ENCODE peak calls at places on chromosomes 2 and 18, in five cellular contexts. L is lower lobe of right lung, A is tibial artery, G is A549, W is tibial nerve. T is an unnamed sample.
A peak's percentile ranks its signal among the peaks of the same experiment; 100 is the strongest.

GRCh38 chr2:155035246-155035645 is 336.8 kb downstream of the KCNJ3 start:
- DNase-seq in G (no peak), A (no peak), L (no peak), W (no peak), T (no peak)

GRCh38 chr18:62877448-62878221 is 162.3 kb downstream of the PHLPP1 start:
- DNase-seq in W (no peak), A (no peak), L (no peak), G (no peak), T (peak; percentile 29)

GRCh38 chr18:10170375-10170774 is 256.6 kb downstream of the VAPA start:
- DNase-seq in A (no peak), G (no peak), W (no peak), L (no peak), T (no peak)

GRCh38 chr2:212392544-212392943 is 146.1 kb downstream of the ERBB4 start:
- DNase-seq in A (no peak), G (no peak), L (no peak), W (no peak), T (no peak)

GRCh38 chr2:149058936-149059335 is 20.4 kb downstream of the LYPD6B start:
- DNase-seq in L (no peak), A (no peak), G (no peak), W (no peak), T (no peak)

GRCh38 chr2:54310314-54310713 is 54.3 kb upstream of the TSPYL6 start:
- DNase-seq in W (no peak), L (no peak), G (no peak), A (no peak), T (peak; percentile 25)

GRCh38 chr2:143936758-143937562 is 583.0 kb downstream of the ZEB2 start:
- DNase-seq in G (no peak), L (peak; percentile 47), W (no peak), A (peak; percentile 27), T (no peak)

GRCh38 chr2:38982497-38982896 is 92.8 kb downstream of the ARHGEF33 start:
- DNase-seq in W (no peak), A (no peak), L (no peak), G (no peak), T (no peak)

GRCh38 chr2:20613342-20613916 is 37.5 kb downstream of the HS1BP3 start:
- DNase-seq in W (no peak), L (peak; percentile 34), G (no peak), A (no peak), T (no peak)

GRCh38 chr2:71605173-71605641 is 151.8 kb downstream of the DYSF start:
- DNase-seq in L (peak; percentile 11), A (peak; percentile 14), W (no peak), G (no peak), T (no peak)

GRCh38 chr18:72342933-72343332 is 201.2 kb downstream of the CBLN2 start:
- DNase-seq in G (no peak), A (no peak), L (no peak), W (no peak), T (no peak)

GRCh38 chr2:127901339-127902072 is 15.8 kb upstream of the AMMECR1L start:
- DNase-seq in G (no peak), W (peak; percentile 13), A (peak; percentile 64), L (no peak), T (no peak)

GRCh38 chr2:70907130-70907756 is 28.5 kb upstream of the ATP6V1B1 start:
- DNase-seq in W (no peak), L (no peak), A (no peak), G (no peak), T (no peak)

GRCh38 chr2:55168221-55169154 is 63.6 kb downstream of the CLHC1 start:
- DNase-seq in L (no peak), W (peak; percentile 80), A (peak; percentile 81), G (peak; percentile 69), T (no peak)

GRCh38 chr2:236718207-236718992 is 148.8 kb downstream of the ACKR3 start:
- DNase-seq in A (no peak), L (no peak), W (no peak), G (no peak), T (no peak)

GRCh38 chr18:74595425-74595824 is 2.2 kb upstream of the ZNF407 start:
- DNase-seq in W (no peak), A (no peak), G (no peak), L (no peak), T (no peak)

GRCh38 chr2:236507393-236508085 is 62.1 kb upstream of the ACKR3 start:
- DNase-seq in W (no peak), G (no peak), L (peak; percentile 79), A (peak; percentile 29), T (no peak)

GRCh38 chr2:184611221-184612085 is 13.1 kb downstream of the ZNF804A start:
- DNase-seq in L (no peak), A (no peak), W (no peak), G (no peak), T (no peak)

GRCh38 chr2:24049485-24050021 is at the start of gene FKBP1B:
- DNase-seq in G (peak; percentile 40), A (peak; percentile 41), L (peak; percentile 71), W (peak; percentile 9), T (no peak)

GRCh38 chr2:156765043-156765442 is 328.9 kb downstream of the GPD2 start:
- DNase-seq in W (no peak), L (no peak), G (no peak), A (no peak), T (no peak)

GRCh38 chr2:118510807-118511206 is 336.6 kb downstream of the EN1 start:
- DNase-seq in G (no peak), A (no peak), W (no peak), L (no peak), T (no peak)

GRCh38 chr2:202680512-202680911 is 45.7 kb downstream of the FAM117B start:
- DNase-seq in W (no peak), G (no peak), A (no peak), L (no peak), T (no peak)

GRCh38 chr18:75362435-75362834 is 65.1 kb downstream of the SMIM21 start:
- DNase-seq in L (no peak), G (no peak), A (no peak), W (no peak), T (no peak)

DNA sequence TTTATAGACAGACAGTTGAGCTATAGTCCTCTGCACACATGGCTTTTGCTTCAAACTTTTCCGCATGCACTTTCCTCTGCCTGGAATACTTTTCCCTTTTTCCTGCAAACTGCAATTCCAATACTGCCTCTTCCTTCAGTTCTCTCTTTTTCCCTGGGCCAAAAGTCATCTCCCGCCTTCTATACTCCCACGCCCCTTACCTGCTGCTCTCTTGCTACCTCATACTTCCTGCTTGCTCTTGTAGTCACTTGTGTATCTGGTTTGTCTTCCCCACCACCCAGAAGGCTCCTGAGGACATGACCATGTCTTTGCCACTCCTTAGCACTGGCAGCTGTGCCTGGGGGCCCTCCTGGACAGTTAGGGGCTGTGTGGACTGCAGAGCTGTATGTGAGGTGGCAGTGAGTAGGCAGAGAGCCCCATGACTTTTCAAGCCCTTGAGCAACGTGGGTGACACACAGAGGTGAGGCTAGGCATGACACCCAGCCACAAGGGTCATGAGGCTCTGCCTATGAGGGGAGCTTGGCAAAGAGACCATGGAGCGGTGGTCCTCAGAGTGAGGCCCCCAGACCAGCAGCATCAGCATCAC is 23.2 kb downstream of the SPEG start:
- DNase-seq in L (no peak), W (no peak), G (no peak), A (no peak), T (no peak)
- TF ChIP-seq CTCF in L (peak; percentile 13), W (no peak), G (no peak), A (no peak), T (peak; percentile 11)

DNA sequence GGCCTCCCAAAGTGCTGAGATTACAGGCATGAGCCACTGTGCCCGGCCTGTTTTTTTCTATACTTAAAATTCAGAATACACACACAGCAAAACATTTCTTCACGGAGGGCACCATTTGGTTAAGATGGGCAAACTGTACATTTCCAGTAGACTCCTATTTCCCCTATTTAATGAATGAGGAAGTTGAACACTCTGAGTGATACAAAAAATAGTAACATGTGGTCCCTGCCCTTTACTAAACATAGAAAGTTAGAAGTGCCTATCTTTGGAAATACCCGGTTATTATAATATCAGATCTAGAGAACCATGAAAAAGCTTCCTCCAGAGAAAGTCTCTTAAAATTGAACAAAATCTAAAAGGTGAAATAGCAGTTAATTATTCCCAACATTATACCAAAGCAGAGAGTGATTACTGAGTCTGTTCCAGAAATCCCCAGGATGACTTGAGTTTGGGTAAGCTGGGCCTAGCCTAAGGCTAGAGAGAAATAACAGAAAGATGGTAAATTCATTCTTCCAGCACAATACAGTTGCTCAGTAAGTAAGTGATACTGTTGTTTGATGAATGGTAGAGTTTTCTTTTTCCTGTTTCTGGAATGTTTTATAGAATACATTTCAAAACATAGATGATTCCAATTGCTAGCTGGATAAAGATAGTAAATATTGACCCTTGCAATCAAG is 23.3 kb upstream of the RMC1 start:
- DNase-seq in W (no peak), A (no peak), L (no peak), G (no peak), T (no peak)
- H3K4me3 ChIP-seq in W (no peak overlapping the region), A (no peak overlapping the region), L (no peak overlapping the region), G (no peak overlapping the region), T (no peak overlapping the region)

DNA sequence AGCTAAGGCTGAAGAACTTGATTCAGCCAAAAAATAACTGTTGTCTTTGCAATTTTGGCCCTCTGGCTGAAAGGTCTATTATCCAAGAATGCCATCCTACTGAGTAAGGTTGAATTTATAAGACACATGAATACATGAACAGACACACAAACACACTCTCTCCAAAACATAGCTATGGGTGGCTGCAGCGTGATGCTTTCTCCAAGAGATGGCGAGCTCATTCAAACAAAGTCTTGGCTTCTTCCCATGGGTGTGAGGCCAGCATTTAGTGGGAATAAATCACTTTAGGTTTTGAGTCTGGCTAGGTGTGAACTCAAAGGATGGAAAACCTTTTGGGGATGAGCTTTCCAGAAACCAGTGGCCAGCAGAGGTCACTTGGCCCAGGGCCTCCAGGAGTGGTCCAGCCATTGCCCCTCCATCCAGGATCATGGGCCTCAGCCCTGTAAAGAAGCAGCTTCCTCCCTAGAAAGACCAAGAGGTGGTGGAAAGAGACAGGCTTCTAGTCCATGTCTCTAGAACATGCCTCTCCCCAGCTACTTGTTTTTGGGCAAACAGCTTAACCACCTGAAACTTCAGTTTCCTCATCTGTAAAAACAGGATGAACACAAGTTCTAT is 11.0 kb upstream of the OSR1 start:
- DNase-seq in G (no peak), A (peak; percentile 20), L (no peak), W (no peak), T (no peak)
- TF ChIP-seq CTCF in G (peak; percentile 61), A (no peak), L (no peak), W (no peak), T (peak; percentile 81)

GRCh38 chr2:111123751-111124150 is 3.0 kb downstream of the BCL2L11 start:
- DNase-seq in W (no peak), A (no peak), G (no peak), L (no peak), T (no peak)
- H3K4me3 ChIP-seq in W (no peak overlapping the region), A (peak overlapping the region; percentile 83), G (peak overlapping the region; percentile 78), L (no peak overlapping the region), T (no peak overlapping the region)

GRCh38 chr18:48605408-48605845 is 66.6 kb downstream of the CTIF start:
- DNase-seq in G (no peak), W (no peak), L (no peak), A (no peak), T (no peak)
- TF ChIP-seq CTCF in G (peak; percentile 42), W (no peak), L (no peak), A (no peak), T (peak; percentile 50)

GRCh38 chr2:224038830-224039079 is 331 bp downstream of the SERPINE2 start:
- DNase-seq in L (no peak), G (no peak), W (no peak), A (no peak), T (no peak)

GRCh38 chr2:224040753-224041152 is 1.7 kb upstream of the SERPINE2 start:
- DNase-seq in A (no peak), L (no peak), W (no peak), G (no peak), T (no peak)

GRCh38 chr2:224039080-224039769 is at the start of gene SERPINE2:
- DNase-seq in A (peak; percentile 51), W (peak; percentile 13), G (peak; percentile 91), L (no peak), T (no peak)

GRCh38 chr2:224038049-224038829 is 847 bp downstream of the SERPINE2 start:
- DNase-seq in W (no peak), A (no peak), G (peak; percentile 62), L (no peak), T (no peak)

GRCh38 chr2:224039770-224040088 is 643 bp upstream of the SERPINE2 start:
- DNase-seq in L (no peak), W (no peak), G (no peak), A (no peak), T (no peak)
- H3K4me3 ChIP-seq in L (peak overlapping the region; percentile 59), W (peak overlapping the region; percentile 43), G (peak overlapping the region; percentile 76), A (peak overlapping the region; percentile 54), T (peak overlapping the region; percentile 90)